ENCODE peak calls at places on chromosomes 4 and X, in five cellular contexts. K is activated B cell treated with CpG ODN at 0.5 μM for 24 hours, D is DND-41, G is Panc1, R is A549. B is an unnamed sample.

GRCh38 chr4:40909363-40909876 is 159.7 kb downstream of the NSUN7 start:
- DNase-seq in K (no peak), R (no peak), D (no peak), G (peak; percentile 72), B (no peak)

GRCh38 chrX:23845316-23845932 is 62.3 kb downstream of the APOO start:
- DNase-seq in R (peak; percentile 21), K (no peak), G (no peak), D (no peak), B (no peak)

GRCh38 chrX:153443476-153444332 is 2.2 kb downstream of the TREX2 start:
- DNase-seq in G (no peak), K (no peak), R (no peak), D (no peak), B (no peak)

GRCh38 chrX:66004928-66005831 is 34.7 kb downstream of the VSIG4 start:
- DNase-seq in D (peak; percentile 56), K (no peak), G (no peak), R (no peak), B (no peak)

GRCh38 chr4:126564283-126564854 is 1068.4 kb upstream of the INTU start:
- DNase-seq in D (no peak), R (no peak), K (no peak), G (no peak), B (no peak)

GRCh38 chr4:89674876-89675459 is 162.0 kb downstream of the SNCA start:
- DNase-seq in K (no peak), G (no peak), D (no peak), R (no peak), B (no peak)

GRCh38 chrX:46929439-46930018 is 17.3 kb downstream of the JADE3 start:
- DNase-seq in G (no peak), R (peak; percentile 11), D (no peak), K (no peak), B (no peak)

GRCh38 chrX:23435575-23435974 is 100.9 kb downstream of the PTCHD1 start:
- DNase-seq in R (no peak), D (no peak), K (no peak), G (no peak), B (no peak)

GRCh38 chr4:37685211-37685725 is 908 bp downstream of the RELL1 start:
- DNase-seq in K (no peak), G (no peak), R (no peak), D (peak; percentile 43), B (no peak)

GRCh38 chr4:14608630-14609029 is 393.7 kb upstream of the CPEB2 start:
- DNase-seq in R (no peak), K (no peak), G (no peak), D (no peak), B (no peak)

GRCh38 chr4:11954093-11954492 is 525.4 kb upstream of the HS3ST1 start:
- DNase-seq in D (no peak), R (peak; percentile 15), G (no peak), K (no peak), B (no peak)

DNA sequence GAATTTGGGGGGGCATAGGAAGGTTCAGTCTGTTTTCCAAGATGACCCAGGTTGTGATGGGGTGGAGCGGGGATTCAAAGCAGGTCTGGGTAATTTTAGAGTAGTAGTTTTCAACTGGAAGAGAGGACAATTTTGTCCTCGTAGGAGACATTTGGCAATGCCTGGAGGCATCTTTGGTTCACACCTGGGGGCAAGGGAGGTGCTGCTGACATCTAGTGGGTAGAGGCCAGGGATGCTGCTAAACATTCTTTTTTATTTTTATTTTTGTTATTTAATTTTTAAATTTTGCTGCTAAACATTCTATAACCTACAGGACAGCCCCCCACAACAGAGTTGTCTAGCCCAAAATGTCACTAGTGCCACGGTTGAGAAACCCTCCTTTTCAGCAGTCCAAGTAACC is 1.9 kb downstream of the RAB9A start:
- DNase-seq in K (no peak), G (no peak), R (peak; percentile 8), D (no peak), B (no peak)
- TF ChIP-seq CTCF in K (no peak), G (peak; percentile 41), R (peak; percentile 16), D (no peak), B (no peak)

DNA sequence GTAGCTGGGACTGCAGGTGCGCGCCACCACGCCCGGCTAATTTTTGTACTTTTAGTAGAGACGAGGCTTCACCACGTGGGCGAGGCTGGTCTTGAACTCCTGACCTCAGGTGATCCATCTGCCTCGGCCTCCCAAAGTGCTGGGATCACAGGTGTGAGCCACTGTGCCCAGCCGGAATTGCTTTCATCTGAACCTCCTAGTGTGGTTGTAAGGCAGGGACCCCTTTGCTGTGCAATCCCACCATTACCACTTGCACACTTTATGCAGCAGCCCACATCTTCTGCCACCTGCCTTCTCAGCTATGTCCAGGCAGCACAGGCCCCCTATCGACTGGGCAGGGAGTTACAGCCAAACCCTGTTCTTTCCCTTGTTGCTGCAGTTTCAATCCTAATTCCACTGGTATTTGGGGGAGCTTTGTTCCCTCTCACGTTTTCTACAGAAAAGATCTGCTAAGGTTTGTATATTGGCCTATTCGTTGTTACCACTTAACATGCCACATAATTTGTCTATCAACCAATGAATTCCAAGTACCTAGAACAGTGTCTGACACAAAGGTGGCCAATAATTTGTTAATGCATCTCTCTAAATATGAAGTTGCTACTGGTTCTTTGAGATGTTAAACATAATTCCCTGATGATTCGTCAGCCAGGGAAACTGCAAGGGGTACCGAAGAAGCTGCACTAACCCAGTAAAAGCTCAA is 6.5 kb downstream of the RPL39 start:
- DNase-seq in R (peak; percentile 51), D (peak; percentile 62), G (peak; percentile 38), K (no peak), B (no peak)
- TF ChIP-seq CTCF in R (peak; percentile 32), D (peak; percentile 68), G (peak; percentile 82), K (no peak), B (no peak)

DNA sequence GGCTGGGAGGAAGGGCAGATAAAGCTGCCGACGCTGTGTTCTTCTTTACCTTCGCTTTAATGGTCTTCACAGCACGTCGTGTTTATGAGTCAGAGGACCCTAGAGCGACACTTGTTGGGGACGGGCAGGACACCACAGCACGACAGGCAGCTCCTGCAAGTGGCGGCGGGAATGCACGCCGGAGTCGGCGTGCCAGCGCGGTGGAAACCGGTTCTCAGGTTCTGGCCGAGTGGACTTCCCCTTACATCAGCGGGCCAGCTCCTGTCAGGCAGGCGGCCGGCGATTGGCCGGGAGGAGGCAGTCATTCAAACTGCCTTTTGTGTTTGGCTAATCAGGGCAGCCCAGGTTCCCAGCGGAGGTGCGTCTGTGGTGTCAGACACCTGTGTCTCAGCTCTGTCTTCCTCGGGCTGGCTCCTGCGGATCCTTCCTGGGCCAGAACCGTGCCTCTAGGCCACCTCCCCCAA is 150.9 kb downstream of the SHROOM3 start:
- DNase-seq in G (no peak), R (peak; percentile 65), D (no peak), K (peak; percentile 17), B (peak; percentile 79)
- TF ChIP-seq CTCF in G (peak; percentile 31), R (no peak), D (no peak), K (no peak), B (no peak)

DNA sequence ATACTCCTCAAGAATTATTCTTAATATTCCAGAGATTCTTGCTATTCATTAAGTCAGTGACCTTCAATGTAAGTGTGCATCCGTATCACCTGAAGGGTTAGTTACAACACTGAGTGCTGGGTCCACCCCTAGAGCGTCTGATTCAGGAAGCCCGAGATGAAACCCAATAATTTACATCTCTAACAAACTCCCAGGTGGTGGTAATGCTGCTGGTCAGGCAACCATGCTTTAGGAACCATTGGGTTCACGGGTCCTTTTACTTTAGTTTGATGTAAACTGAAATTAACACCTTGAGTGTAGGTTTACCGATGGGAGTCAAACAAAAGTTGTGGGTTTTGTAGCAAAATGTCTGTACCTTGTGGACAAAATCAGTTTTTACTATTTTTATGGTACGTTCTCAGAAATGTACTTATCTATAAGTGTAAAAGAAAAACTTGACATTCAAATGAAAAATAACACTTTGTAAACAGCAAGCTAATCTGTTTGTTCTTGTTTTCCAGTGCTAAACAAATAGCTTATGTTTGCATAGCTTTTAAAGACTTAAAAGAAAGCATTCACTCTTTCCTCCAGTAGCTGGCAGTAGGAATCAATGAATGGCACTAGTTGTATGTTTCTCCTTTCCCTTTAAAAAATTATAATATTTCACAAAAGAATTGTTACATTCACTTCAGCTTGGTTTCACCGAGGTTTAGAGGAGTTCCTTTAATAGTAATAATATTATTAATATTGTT is 32.7 kb downstream of the ACE2 start:
- DNase-seq in K (no peak), G (no peak), R (peak; percentile 9), D (no peak), B (no peak)
- TF ChIP-seq CTCF in K (no peak), G (peak; percentile 45), R (peak; percentile 41), D (no peak), B (no peak)

GRCh38 chrX:106038625-106039024 is at the start of gene SERPINA7:
- DNase-seq in R (no peak), K (no peak), G (no peak), D (no peak), B (no peak)
- TF ChIP-seq CTCF in R (no peak), K (no peak), G (no peak), D (no peak), B (no peak)

GRCh38 chr4:146143888-146144287 is 31.6 kb upstream of the LSM6 start:
- DNase-seq in D (no peak), K (no peak), G (no peak), R (no peak), B (no peak)
- TF ChIP-seq CTCF in D (no peak), K (no peak), G (no peak), R (no peak), B (no peak)

GRCh38 chrX:117977521-117977920 is 139.1 kb downstream of the KLHL13 start:
- DNase-seq in D (no peak), G (no peak), K (no peak), R (no peak), B (no peak)
- TF ChIP-seq CTCF in D (no peak), G (no peak), K (no peak), R (no peak), B (no peak)

DNA sequence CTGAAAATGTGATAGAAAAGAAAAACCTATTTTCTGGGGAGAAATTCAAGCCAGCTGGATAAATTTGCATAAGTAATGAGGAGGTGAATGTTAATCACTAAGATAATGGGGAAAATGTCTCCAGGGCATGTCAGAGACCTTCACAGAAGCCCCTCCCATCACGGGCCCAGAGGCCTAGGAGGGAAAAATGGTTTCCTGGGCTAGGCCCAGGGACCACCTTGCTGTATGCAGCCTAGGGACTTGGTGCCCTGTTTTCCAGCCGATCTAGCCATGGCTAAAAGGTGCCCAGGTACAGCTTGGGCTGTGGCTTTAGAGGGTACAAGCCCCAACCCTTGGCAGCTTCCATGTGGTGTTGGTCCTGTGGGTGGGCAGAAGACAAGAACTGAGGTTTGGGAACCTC is 46.6 kb upstream of the TRPC5OS start:
- DNase-seq in R (no peak), K (no peak), D (no peak), G (no peak), B (no peak)
- TF ChIP-seq CTCF in R (no peak), K (no peak), D (no peak), G (no peak), B (no peak)

GRCh38 chr4:3011456-3012220 is 48.3 kb downstream of the GRK4 start:
- DNase-seq in D (no peak), R (no peak), K (no peak), G (no peak), B (no peak)

GRCh38 chr4:3010998-3011397 is 47.6 kb downstream of the GRK4 start:
- DNase-seq in R (no peak), K (no peak), D (no peak), G (peak; percentile 10), B (no peak)

GRCh38 chr4:3007724-3008123 is 44.4 kb downstream of the GRK4 start:
- DNase-seq in G (no peak), D (no peak), K (no peak), R (no peak), B (no peak)

GRCh38 chr4:3010577-3010976 is 47.2 kb downstream of the GRK4 start:
- DNase-seq in R (no peak), D (no peak), K (no peak), G (no peak), B (no peak)

GRCh38 chr4:3009422-3009821 is 46.1 kb downstream of the GRK4 start:
- DNase-seq in D (no peak), R (peak; percentile 22), G (no peak), K (no peak), B (no peak)
- TF ChIP-seq CTCF in D (no peak), R (no peak), G (no peak), K (no peak), B (no peak)

GRCh38 chrX:5876984-5877655 is 351.5 kb downstream of the NLGN4X start:
- DNase-seq in R (peak; percentile 30), K (no peak), G (no peak), D (no peak), B (peak; percentile 41)
- TF ChIP-seq CTCF in R (peak; percentile 15), K (no peak), G (peak; percentile 66), D (peak; percentile 38), B (peak; percentile 73)

B was measured in mesothelial cell of epicardium.